ENCODE peak calls at places on chromosomes 7 and 10, in seven cellular contexts. G is foreskin keratinocyte, R is lung, X is psoas muscle, P is GM06990, I is OCI-LY7, H is spleen. J is an unnamed sample.

GRCh38 chr10:42422911-42423310 is 215.5 kb downstream of the ZNF33B start:
- DNase-seq in I (no peak), G (no peak), P (no peak), R (no peak), H (no peak), X (no peak), J (no peak)

GRCh38 chr7:99833289-99833877 is 5.6 kb downstream of the CYP3A43 start:
- DNase-seq in G (no peak), H (no peak), I (no peak), X (no peak), R (no peak), P (no peak), J (no peak)

GRCh38 chr7:50355817-50356178 is 51.3 kb downstream of the IKZF1 start:
- DNase-seq in P (no peak), R (no peak), G (no peak), X (no peak), I (no peak), H (no peak), J (peak; percentile 26)

GRCh38 chr10:84196941-84197340 is 2.6 kb downstream of the CDHR1 start:
- DNase-seq in H (peak; percentile 65), R (no peak), P (no peak), G (no peak), I (no peak), X (no peak), J (no peak)

GRCh38 chr7:87919875-87920274 is 14.2 kb upstream of the ADAM22 start:
- DNase-seq in H (no peak), G (no peak), P (no peak), X (no peak), R (no peak), I (no peak), J (no peak)

GRCh38 chr7:2193575-2194305 is 39.0 kb downstream of the MAD1L1 start:
- DNase-seq in H (peak; percentile 47), I (no peak), P (no peak), X (no peak), G (no peak), R (no peak), J (no peak)

GRCh38 chr7:55592492-55592891 is 20.2 kb upstream of the VOPP1 start:
- DNase-seq in G (no peak), I (no peak), H (no peak), R (no peak), X (no peak), P (no peak), J (no peak)

GRCh38 chr7:95441042-95441823 is 6.4 kb upstream of the PON2 start:
- DNase-seq in X (no peak), G (peak; percentile 28), H (no peak), P (no peak), R (no peak), I (no peak), J (no peak)

GRCh38 chr7:88437132-88437531 is 130.4 kb upstream of the STEAP4 start:
- DNase-seq in G (no peak), I (no peak), H (no peak), P (no peak), X (no peak), R (no peak), J (no peak)

GRCh38 chr10:43980715-43981114 is 332.0 kb upstream of the ZNF32 start:
- DNase-seq in I (no peak), P (no peak), G (no peak), R (no peak), H (no peak), X (no peak), J (no peak)

GRCh38 chr7:158495780-158496179 is 91.8 kb downstream of the PTPRN2 start:
- DNase-seq in R (no peak), P (no peak), I (peak; percentile 19), X (no peak), G (no peak), H (peak; percentile 72), J (no peak)

GRCh38 chr7:2255145-2256139 is 13.4 kb downstream of the NUDT1 start:
- DNase-seq in R (no peak), P (no peak), H (no peak), G (no peak), I (no peak), X (no peak), J (no peak)

GRCh38 chr10:314871-315270 is 179.6 kb downstream of the ZMYND11 start:
- DNase-seq in R (no peak), G (no peak), I (peak; percentile 52), P (no peak), H (no peak), X (no peak), J (no peak)

GRCh38 chr7:20596653-20597052 is 18.8 kb upstream of the ABCB5 start:
- DNase-seq in H (no peak), G (peak; percentile 77), X (no peak), I (no peak), P (no peak), R (no peak), J (no peak)

GRCh38 chr10:28332699-28333098 is 29.8 kb upstream of the MPP7 start:
- DNase-seq in H (no peak), R (no peak), P (no peak), I (peak; percentile 18), X (no peak), G (no peak), J (no peak)

DNA sequence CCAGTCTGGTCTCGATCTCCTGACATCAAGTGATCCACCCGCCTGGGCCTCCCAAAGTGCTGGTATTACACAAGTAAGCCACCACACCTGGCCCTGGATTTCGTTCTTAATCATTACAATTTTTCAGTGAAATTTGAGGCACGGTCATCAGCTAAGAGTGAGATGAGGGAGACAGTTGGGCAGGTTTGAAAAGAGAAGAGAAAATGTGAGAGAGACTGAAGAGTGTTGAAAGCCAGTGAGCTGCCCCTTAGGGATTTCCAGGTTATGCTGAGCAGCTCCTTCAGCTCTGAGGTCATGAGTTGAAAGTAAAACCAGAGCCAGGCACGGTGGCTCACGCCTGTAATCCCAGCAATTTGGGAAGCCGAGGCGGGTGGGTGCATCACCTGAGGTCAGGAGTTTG is 5.9 kb upstream of the UPF2 start:
- DNase-seq in H (no peak), X (no peak), I (no peak), G (no peak), R (no peak), P (peak; percentile 70), J (no peak)
- TF ChIP-seq CTCF in H (no peak), X (no peak), I (no peak), G (no peak), R (no peak), P (no peak), J (no peak)

DNA sequence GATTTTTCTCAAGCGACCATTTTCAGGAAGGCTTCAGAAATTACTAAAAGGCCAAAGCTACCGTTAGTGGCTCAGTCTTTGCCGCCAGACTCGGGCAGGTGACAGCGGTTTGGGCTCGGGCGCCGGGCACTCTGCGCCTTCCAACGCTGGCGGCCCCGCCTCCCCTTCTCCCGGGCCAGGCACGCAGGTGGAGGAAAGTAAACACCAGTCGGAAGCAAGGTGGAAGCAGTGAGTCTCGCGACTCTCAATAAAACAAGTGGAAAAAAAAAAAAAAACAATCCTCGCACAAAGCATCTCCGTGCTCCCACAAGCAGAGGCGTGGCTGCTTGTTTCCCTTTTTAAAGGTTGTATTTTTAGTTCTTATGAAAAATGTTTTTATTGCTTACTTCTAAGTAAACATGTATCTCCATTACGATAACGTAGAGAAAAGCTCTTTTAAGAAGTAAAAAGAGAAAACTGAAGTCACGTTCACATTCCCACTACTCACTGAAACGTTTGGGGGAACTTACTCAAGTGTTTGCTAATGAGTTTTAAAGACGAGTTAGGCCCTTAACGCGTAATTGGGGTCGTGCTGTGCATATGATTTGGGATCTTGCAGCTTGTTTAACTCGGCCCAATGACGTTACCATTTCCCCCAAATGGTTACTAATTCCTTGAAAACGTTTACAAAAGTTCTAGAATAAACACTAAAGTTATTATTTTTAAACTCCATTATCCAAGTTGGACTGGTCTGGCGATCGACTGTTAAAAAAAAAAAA is 904 bp downstream of the CDCA7L start:
- DNase-seq in X (no peak), H (peak; percentile 88), P (peak; percentile 52), G (peak; percentile 32), I (peak; percentile 78), R (peak; percentile 75), J (peak; percentile 10)
- TF ChIP-seq CTCF in X (no peak), H (no peak), P (no peak), G (peak; percentile 21), I (no peak), R (no peak), J (no peak)

GRCh38 chr7:45665172-45665571 is 91.0 kb downstream of the ADCY1 start:
- DNase-seq in R (no peak), G (no peak), P (no peak), X (no peak), I (no peak), H (no peak), J (no peak)

GRCh38 chr7:45662018-45662417 is 87.8 kb downstream of the ADCY1 start:
- DNase-seq in G (no peak), R (no peak), I (no peak), H (no peak), P (no peak), X (no peak), J (no peak)

GRCh38 chr7:45662540-45663166 is 88.5 kb downstream of the ADCY1 start:
- DNase-seq in I (no peak), G (no peak), R (peak; percentile 26), P (no peak), X (no peak), H (no peak), J (no peak)

GRCh38 chr7:45663965-45664623 is 89.9 kb downstream of the ADCY1 start:
- DNase-seq in I (no peak), H (peak; percentile 49), P (no peak), X (no peak), R (peak; percentile 24), G (no peak), J (no peak)

DNA sequence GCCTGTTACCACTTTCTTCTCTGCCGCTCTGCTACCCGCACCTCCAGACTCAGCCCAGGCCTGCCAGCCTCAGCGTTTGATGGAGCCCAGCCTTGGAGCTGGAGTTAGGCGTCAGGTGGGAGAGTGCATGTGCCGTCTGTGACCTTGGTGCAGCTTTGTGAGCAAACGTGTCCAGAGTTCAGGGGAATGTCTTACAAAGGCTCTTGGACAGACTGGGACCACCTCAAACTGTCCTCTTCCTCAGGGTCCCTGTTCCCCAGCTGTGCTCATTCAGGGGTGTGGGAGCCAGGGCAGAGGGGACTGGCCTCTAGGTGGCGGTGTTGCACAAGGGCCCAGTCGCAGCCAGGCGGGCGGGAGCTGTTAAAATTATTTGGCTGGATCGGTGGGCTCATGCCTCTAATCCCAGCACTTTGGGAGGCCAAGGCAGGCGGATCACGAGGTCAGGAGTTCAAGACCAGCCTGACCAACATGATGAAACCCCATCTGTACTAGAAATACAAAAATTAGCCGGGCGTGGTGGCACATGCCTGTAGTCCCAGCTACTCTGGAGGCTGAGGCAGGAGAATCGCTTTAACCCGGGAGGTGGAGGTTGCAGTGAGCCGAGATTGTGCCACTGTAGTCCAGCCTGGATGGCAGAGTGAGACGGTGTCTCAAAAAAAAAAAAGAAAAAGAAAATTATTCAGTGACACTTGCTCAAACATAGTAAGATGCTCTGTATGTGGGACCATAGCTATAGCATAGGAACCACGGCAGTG is 89.2 kb downstream of the ADCY1 start:
- DNase-seq in R (peak; percentile 29), P (no peak), I (peak; percentile 51), H (no peak), G (no peak), X (no peak), J (peak; percentile 58)
- TF ChIP-seq CTCF in R (peak; percentile 22), P (peak; percentile 71), I (peak; percentile 85), H (peak; percentile 59), G (peak; percentile 75), X (peak; percentile 25), J (peak; percentile 72)

DNA sequence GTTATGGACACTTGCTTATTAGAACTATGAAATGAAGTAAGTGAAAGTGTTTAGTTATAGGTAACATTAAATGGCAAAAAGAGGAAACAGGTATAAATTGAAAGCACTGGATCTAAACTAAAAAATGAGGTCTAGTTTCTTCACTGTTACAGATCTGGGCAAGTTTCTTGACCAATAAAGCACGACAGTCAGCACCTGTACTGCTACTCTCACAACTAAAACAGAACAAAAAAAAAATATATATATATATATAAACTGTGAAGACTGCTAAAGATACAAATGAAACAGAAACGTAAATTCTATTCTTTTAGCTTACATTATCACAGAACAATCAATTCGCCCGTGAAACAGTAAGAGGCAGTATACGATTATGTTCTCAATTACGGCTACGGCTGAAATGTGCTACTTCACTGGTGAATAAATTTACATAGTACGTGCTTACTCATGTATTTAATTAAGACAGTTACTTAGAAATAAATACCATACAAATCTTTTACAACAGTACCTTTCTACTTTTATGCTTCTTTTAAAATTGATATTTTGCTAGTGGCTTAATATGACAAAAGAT is 4.2 kb downstream of the AHR start:
- DNase-seq in H (no peak), P (peak; percentile 35), R (no peak), G (no peak), I (no peak), X (no peak), J (no peak)
- TF ChIP-seq CTCF in H (peak; percentile 25), P (peak; percentile 37), R (no peak), G (peak; percentile 63), I (peak; percentile 15), X (no peak), J (no peak)

J was measured in endothelial cell.